ENCODE peak calls at places on chromosomes 6 and 20, in eight cellular contexts. C, P, T, Y, S, M, K and H are unnamed samples. For H3K27me3, the result is how much of the 10 kb centered on the place peaks cover.

GRCh38 chr6:13013681-13014550 is 297.3 kb downstream of the PHACTR1 start:
- DNase-seq in C (peak), P (no peak), T (peak), Y (no peak), S (no peak), M (no peak), K (no peak), H (no peak)

GRCh38 chr20:48460681-48461080 is 367.1 kb downstream of the PREX1 start:
- DNase-seq in C (no peak), P (no peak), T (no peak), Y (no peak), S (no peak), M (no peak), K (no peak), H (no peak)

GRCh38 chr6:125943528-125944433 is 12.8 kb upstream of the HINT3 start:
- DNase-seq in C (no peak), P (no peak), T (no peak), Y (no peak), S (no peak), M (no peak), K (no peak), H (no peak)

GRCh38 chr20:25447671-25448070 is 40.2 kb downstream of the GINS1 start:
- DNase-seq in C (no peak), P (no peak), T (no peak), Y (no peak), S (no peak), M (no peak), K (no peak), H (no peak)

GRCh38 chr6:44652551-44652950 is 265.0 kb downstream of the CDC5L start:
- DNase-seq in C (no peak), P (peak), T (no peak), Y (no peak), S (no peak), M (no peak), K (no peak), H (no peak)

GRCh38 chr20:1648101-1648500 is 9.5 kb downstream of the SIRPG start:
- DNase-seq in C (no peak), P (no peak), T (no peak), Y (no peak), S (no peak), M (no peak), K (no peak), H (no peak)

GRCh38 chr6:93243379-93243778 is 176.0 kb downstream of the EPHA7 start:
- DNase-seq in C (no peak), P (no peak), T (no peak), Y (no peak), S (no peak), M (no peak), K (no peak), H (no peak)

GRCh38 chr6:52534966-52535390 is 41.9 kb downstream of the TRAM2 start:
- DNase-seq in C (no peak), P (no peak), T (no peak), Y (peak), S (no peak), M (no peak), K (no peak), H (no peak)

GRCh38 chr6:7073810-7074525 is 33.8 kb upstream of the RREB1 start:
- DNase-seq in C (peak), P (no peak), T (no peak), Y (peak), S (no peak), M (no peak), K (peak), H (no peak)

GRCh38 chr6:151808331-151809241 is 1.1 kb downstream of the ESR1 start:
- DNase-seq in C (peak), P (no peak), T (peak), Y (no peak), S (no peak), M (peak), K (no peak), H (peak)

GRCh38 chr6:17138033-17138432 is 36.2 kb downstream of the STMND1 start:
- DNase-seq in C (no peak), P (no peak), T (no peak), Y (no peak), S (no peak), M (no peak), K (no peak), H (no peak)

GRCh38 chr20:55269913-55270312 is 735.4 kb downstream of the CBLN4 start:
- DNase-seq in C (no peak), P (no peak), T (no peak), Y (no peak), S (no peak), M (no peak), K (no peak), H (peak)

GRCh38 chr6:135861189-135861588 is 9.7 kb downstream of the PDE7B start:
- DNase-seq in C (no peak), P (no peak), T (no peak), Y (no peak), S (no peak), M (no peak), K (no peak), H (no peak)

GRCh38 chr20:50399003-50399916 is 110.9 kb upstream of the PTPN1 start:
- DNase-seq in C (peak), P (peak), T (no peak), Y (no peak), S (no peak), M (peak), K (no peak), H (no peak)

GRCh38 chr20:46564241-46564957 is 13.9 kb upstream of the OCSTAMP start:
- DNase-seq in C (no peak), P (no peak), T (no peak), Y (no peak), S (no peak), M (no peak), K (no peak), H (no peak)

GRCh38 chr20:57573893-57574292 is 13.0 kb downstream of the PCK1 start:
- DNase-seq in C (no peak), P (no peak), T (no peak), Y (no peak), S (no peak), M (no peak), K (no peak), H (no peak)

GRCh38 chr6:113082691-113083090 is 735.6 kb downstream of the RFPL4B start:
- DNase-seq in C (no peak), P (peak), T (no peak), Y (no peak), S (no peak), M (no peak), K (no peak), H (no peak)

GRCh38 chr20:50916257-50916656 is 15.0 kb downstream of the ADNP start:
- DNase-seq in C (no peak), P (peak), T (no peak), Y (no peak), S (no peak), M (no peak), K (no peak), H (peak)

GRCh38 chr6:57048577-57048976 is 2.1 kb downstream of the KIAA1586 start:
- DNase-seq in C (no peak), P (peak), T (no peak), Y (no peak), S (no peak), M (no peak), K (no peak), H (no peak)

GRCh38 chr6:33571637-33572316 is 8.3 kb downstream of the BAK1 start:
- DNase-seq in C (no peak), P (no peak), T (no peak), Y (no peak), S (no peak), M (peak), K (no peak), H (no peak)

GRCh38 chr6:144062757-144063156 is 32.6 kb downstream of the SF3B5 start:
- DNase-seq in C (no peak), P (no peak), T (no peak), Y (no peak), S (no peak), M (no peak), K (peak), H (no peak)

GRCh38 chr6:29938746-29939508 is 3.4 kb upstream of the HLA-A start:
- DNase-seq in C (no peak), P (no peak), T (peak), Y (no peak), S (no peak), M (no peak), K (no peak), H (no peak)

GRCh38 chr20:41047279-41047974 is 18.8 kb downstream of the TOP1 start:
- DNase-seq in C (no peak), P (no peak), T (no peak), Y (no peak), S (no peak), M (no peak), K (no peak), H (peak)

GRCh38 chr6:136959471-136959891 is 37.4 kb downstream of the SLC35D3 start:
- DNase-seq in C (no peak), P (no peak), T (peak), Y (no peak), S (no peak), M (no peak), K (no peak), H (no peak)

GRCh38 chr6:100468966-100469859 is 4.5 kb upstream of the SIM1 start:
- DNase-seq in C (peak), P (no peak), T (peak), Y (no peak), S (no peak), M (no peak), K (no peak), H (no peak)

GRCh38 chr6:14442250-14442649 is 324.7 kb downstream of the CD83 start:
- DNase-seq in C (no peak), P (no peak), T (no peak), Y (no peak), S (no peak), M (no peak), K (no peak), H (no peak)

GRCh38 chr6:17278289-17279061 is 2.7 kb upstream of the RBM24 start:
- DNase-seq in C (no peak), P (peak), T (no peak), Y (no peak), S (no peak), M (no peak), K (no peak), H (peak)

GRCh38 chr20:4813076-4813838 is 91.5 kb downstream of the PRND start:
- DNase-seq in C (peak), P (no peak), T (no peak), Y (no peak), S (no peak), M (peak), K (no peak), H (no peak)

GRCh38 chr6:66429220-66429619 is 722.2 kb upstream of the EYS start:
- DNase-seq in C (no peak), P (peak), T (no peak), Y (no peak), S (no peak), M (no peak), K (no peak), H (no peak)

GRCh38 chr6:83199865-83200230 is 6.7 kb downstream of the RWDD2A start:
- DNase-seq in C (no peak), P (peak), T (no peak), Y (no peak), S (no peak), M (no peak), K (no peak), H (peak)

GRCh38 chr6:31120151-31120915 is at the start of gene CDSN:
- DNase-seq in C (no peak), P (no peak), T (no peak), Y (no peak), S (no peak), M (no peak), K (no peak), H (no peak)

GRCh38 chr6:73079611-73079955 is 145.7 kb downstream of the KHDC1L start:
- DNase-seq in C (no peak), P (peak), T (no peak), Y (no peak), S (no peak), M (no peak), K (no peak), H (peak)

GRCh38 chr6:118086189-118086588 is 179.1 kb downstream of the SLC35F1 start:
- DNase-seq in C (no peak), P (no peak), T (no peak), Y (no peak), S (no peak), M (no peak), K (no peak), H (no peak)

GRCh38 chr20:62970307-62971210 is 18.1 kb downstream of the SLC17A9 start:
- DNase-seq in C (no peak), P (no peak), T (no peak), Y (no peak), S (no peak), M (no peak), K (no peak), H (no peak)
- H3K27me3 ChIP-seq in C (under half), P (half or more), T (under half), Y (under half), S (under half), M (under half), K (under half), H (half or more)

GRCh38 chr20:11978496-11978895 is 60.8 kb downstream of the BTBD3 start:
- DNase-seq in C (no peak), P (peak), T (no peak), Y (no peak), S (no peak), M (no peak), K (no peak), H (no peak)
- H3K27ac ChIP-seq in C (no peak), P (no peak), T (no peak), Y (no peak), S (no peak), M (no peak), K (no peak), H (no peak)

GRCh38 chr6:148212366-148212765 is 130.3 kb upstream of the SASH1 start:
- DNase-seq in C (no peak), P (no peak), T (no peak), Y (no peak), S (no peak), M (no peak), K (no peak), H (no peak)
- H3K27me3 ChIP-seq in C (under half), P (under half), T (under half), Y (under half), S (under half), M (under half), K (under half), H (under half)

DNA sequence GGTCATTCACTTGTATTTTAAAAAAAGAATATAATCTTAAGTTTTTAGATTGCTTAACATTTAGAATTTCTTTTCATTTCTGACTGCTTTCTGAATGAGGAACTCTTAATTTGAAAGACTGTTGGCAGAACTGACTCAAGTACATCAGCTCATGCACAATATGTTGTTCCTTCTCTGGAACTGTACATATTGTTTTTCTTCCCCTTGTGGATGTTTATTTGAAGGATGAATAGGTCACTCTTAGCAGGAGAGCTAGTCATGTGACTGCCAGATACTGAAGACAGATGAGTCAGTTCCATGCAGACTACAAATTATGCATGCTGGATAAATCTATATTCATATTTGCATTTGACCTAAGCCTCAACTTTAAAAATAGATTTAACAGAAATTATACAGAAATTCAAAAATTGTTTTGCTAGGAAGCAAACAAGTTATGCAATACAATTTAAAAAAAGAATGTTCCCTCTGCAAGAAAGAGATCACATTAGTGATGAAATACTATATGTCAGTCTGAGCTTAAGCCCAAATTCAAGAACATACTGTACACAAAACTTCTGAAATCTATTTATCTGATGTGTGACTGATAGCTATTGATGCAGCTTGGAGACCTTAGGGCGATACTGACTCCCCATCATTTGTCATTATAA is 1274.9 kb upstream of the GJE1 start:
- DNase-seq in C (no peak), P (peak), T (no peak), Y (no peak), S (peak), M (no peak), K (no peak), H (peak)
- H3K27ac ChIP-seq in C (no peak), P (peak), T (no peak), Y (no peak), S (peak), M (peak), K (no peak), H (peak)